ENCODE peak calls at places on chromosomes 4 and X, in four cellular contexts. U, B, D and Z are unnamed samples.

GRCh38 chr4:147453561-147454141 is 27.2 kb upstream of the EDNRA start:
- DNase-seq in U (no peak), B (no peak), D (peak; percentile 7), Z (no peak)

GRCh38 chr4:176187610-176188009 is 7.8 kb downstream of the SPATA4 start:
- DNase-seq in U (no peak), B (no peak), D (peak; percentile 58), Z (no peak)

GRCh38 chrX:15566244-15566643 is 34.5 kb downstream of the ACE2 start:
- DNase-seq in U (no peak), B (no peak), D (no peak), Z (no peak)

GRCh38 chr4:14783011-14783877 is 219.0 kb upstream of the CPEB2 start:
- DNase-seq in U (no peak), B (no peak), D (peak; percentile 90), Z (no peak)

GRCh38 chrX:31555506-31555905 is 483.7 kb upstream of the FTHL17 start:
- DNase-seq in U (no peak), B (no peak), D (peak; percentile 8), Z (no peak)

GRCh38 chr4:6446538-6447451 is 25.6 kb downstream of the PPP2R2C start:
- DNase-seq in U (no peak), B (no peak), D (no peak), Z (no peak)

GRCh38 chr4:94338681-94339351 is 3.8 kb downstream of the HPGDS start:
- DNase-seq in U (no peak), B (no peak), D (no peak), Z (no peak)

GRCh38 chr4:82851902-82852750 is 38.8 kb downstream of the SEC31A start:
- DNase-seq in U (no peak), B (no peak), D (peak; percentile 54), Z (no peak)

GRCh38 chr4:180542445-180543100 is 1700.6 kb upstream of the TENM3 start:
- DNase-seq in U (no peak), B (no peak), D (peak; percentile 56), Z (no peak)

GRCh38 chr4:68416591-68416990 is 30.7 kb upstream of the TMPRSS11E start:
- DNase-seq in U (no peak), B (no peak), D (no peak), Z (no peak)

GRCh38 chr4:53015681-53016080 is 153.6 kb downstream of the RASL11B start:
- DNase-seq in U (peak; percentile 11), B (no peak), D (peak; percentile 74), Z (peak; percentile 74)

GRCh38 chrX:129772796-129773431 is 6.8 kb upstream of the SASH3 start:
- DNase-seq in U (no peak), B (no peak), D (no peak), Z (no peak)

GRCh38 chrX:17588303-17588702 is 149.0 kb upstream of the SCML1 start:
- DNase-seq in U (no peak), B (no peak), D (no peak), Z (no peak)

GRCh38 chr4:98641393-98641792 is 17.0 kb downstream of the TSPAN5 start:
- DNase-seq in U (no peak), B (no peak), D (no peak), Z (no peak)

GRCh38 chr4:68750555-68750954 is 65.2 kb upstream of the UGT2B10 start:
- DNase-seq in U (no peak), B (no peak), D (no peak), Z (no peak)

GRCh38 chr4:165684177-165684870 is 188.7 kb upstream of the TLL1 start:
- DNase-seq in U (no peak), B (no peak), D (peak; percentile 92), Z (no peak)

GRCh38 chrX:21972721-21973120 is 32.2 kb downstream of the SMS start:
- DNase-seq in U (no peak), B (no peak), D (peak; percentile 55), Z (no peak)

GRCh38 chrX:71298119-71298518 is 3.4 kb upstream of the ITGB1BP2 start:
- DNase-seq in U (no peak), B (no peak), D (no peak), Z (no peak)

GRCh38 chr4:180449395-180449956 is 1793.7 kb upstream of the TENM3 start:
- DNase-seq in U (peak; percentile 78), B (peak; percentile 51), D (no peak), Z (peak; percentile 84)

GRCh38 chr4:182724414-182724813 is 192.8 kb downstream of the DCTD start:
- DNase-seq in U (no peak), B (no peak), D (no peak), Z (no peak)

GRCh38 chr4:27011401-27011800 is 150.8 kb downstream of the STIM2 start:
- DNase-seq in U (no peak), B (no peak), D (no peak), Z (no peak)

GRCh38 chrX:136202889-136203288 is 48.3 kb downstream of the MAP7D3 start:
- DNase-seq in U (no peak), B (no peak), D (peak; percentile 72), Z (no peak)

GRCh38 chr4:76753814-76754213 is 144.1 kb downstream of the SOWAHB start:
- DNase-seq in U (no peak), B (no peak), D (peak; percentile 96), Z (no peak)

GRCh38 chrX:16140448-16140847 is 17.1 kb downstream of the GRPR start:
- DNase-seq in U (no peak), B (no peak), D (no peak), Z (no peak)

GRCh38 chrX:47859686-47860085 is 23.0 kb downstream of the ZNF81 start:
- DNase-seq in U (no peak), B (no peak), D (no peak), Z (no peak)

GRCh38 chrX:129959493-129959832 is 23.0 kb upstream of the BCORL1 start:
- DNase-seq in U (no peak), B (no peak), D (peak; percentile 17), Z (peak; percentile 59)

GRCh38 chr4:84051728-84052127 is 447.4 kb downstream of the NKX6-1 start:
- DNase-seq in U (no peak), B (no peak), D (no peak), Z (peak; percentile 43)

GRCh38 chr4:3301450-3302163 is 8.8 kb downstream of the RGS12 start:
- DNase-seq in U (no peak), B (no peak), D (no peak), Z (peak; percentile 34)

GRCh38 chr4:37970702-37971101 is 10.5 kb downstream of the PTTG2 start:
- DNase-seq in U (peak; percentile 60), B (no peak), D (peak; percentile 42), Z (peak; percentile 70)

GRCh38 chrX:96776966-96777365 is 92.3 kb downstream of the DIAPH2 start:
- DNase-seq in U (no peak), B (no peak), D (peak; percentile 19), Z (no peak)

GRCh38 chr4:78155616-78156105 is 98.5 kb downstream of the FRAS1 start:
- DNase-seq in U (no peak), B (no peak), D (peak; percentile 57), Z (no peak)

GRCh38 chr4:184453402-184454160 is 20.8 kb downstream of the IRF2 start:
- DNase-seq in U (no peak), B (no peak), D (peak; percentile 85), Z (peak; percentile 60)

GRCh38 chrX:153644356-153645125 is 2.5 kb upstream of the DUSP9 start:
- DNase-seq in U (peak; percentile 89), B (no peak), D (no peak), Z (peak; percentile 71)
- H3K4me3 ChIP-seq in U (peak overlapping the region; percentile 51), B (peak overlapping the region; percentile 17), D (no peak overlapping the region), Z (no peak overlapping the region)

DNA sequence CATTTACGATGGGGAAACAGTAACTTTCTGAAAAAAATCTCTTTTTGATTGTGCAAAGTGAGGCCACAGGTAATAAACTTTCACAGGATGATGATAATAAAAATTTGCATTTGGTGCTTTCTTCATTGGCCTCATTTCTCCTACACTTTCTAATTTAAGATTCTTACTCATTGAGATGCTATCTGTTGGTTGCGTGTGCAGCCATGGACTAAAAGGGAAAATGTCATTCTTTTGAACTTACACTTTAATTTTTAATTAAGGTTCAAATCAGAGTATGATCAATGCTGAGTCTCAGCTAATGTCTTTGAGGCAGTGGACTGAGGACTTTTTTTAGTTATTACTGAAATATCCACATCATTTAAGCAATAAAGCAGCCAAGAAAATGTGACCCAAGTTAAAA is 87.6 kb downstream of the SEL1L3 start:
- DNase-seq in U (no peak), B (no peak), D (no peak), Z (no peak)
- H3K4me3 ChIP-seq in U (no peak overlapping the region), B (no peak overlapping the region), D (no peak overlapping the region), Z (no peak overlapping the region)

GRCh38 chrX:119411959-119412358 is 12.8 kb downstream of the SLC25A43 start:
- DNase-seq in U (no peak), B (peak; percentile 59), D (no peak), Z (peak; percentile 52)
- H3K4me3 ChIP-seq in U (no peak overlapping the region), B (no peak overlapping the region), D (no peak overlapping the region), Z (no peak overlapping the region)

GRCh38 chr4:86853209-86853608 is 4.0 kb upstream of the SLC10A6 start:
- DNase-seq in U (no peak), B (no peak), D (no peak), Z (no peak)

GRCh38 chr4:86857341-86858052 is 8.3 kb upstream of the SLC10A6 start:
- DNase-seq in U (no peak), B (no peak), D (no peak), Z (peak; percentile 60)

GRCh38 chr4:86856896-86857295 is 7.7 kb upstream of the SLC10A6 start:
- DNase-seq in U (no peak), B (no peak), D (no peak), Z (no peak)

GRCh38 chr4:86855572-86855971 is 6.4 kb upstream of the SLC10A6 start:
- DNase-seq in U (no peak), B (no peak), D (peak; percentile 63), Z (no peak)
- H3K4me3 ChIP-seq in U (no peak overlapping the region), B (no peak overlapping the region), D (no peak overlapping the region), Z (no peak overlapping the region)

GRCh38 chr4:172578712-172579111 is 589.9 kb upstream of the GALNT7 start:
- DNase-seq in U (no peak), B (no peak), D (peak; percentile 2), Z (no peak)
- H3K4me3 ChIP-seq in U (no peak overlapping the region), B (no peak overlapping the region), D (no peak overlapping the region), Z (no peak overlapping the region)